ENCODE peak calls at places on chromosomes 2 and 18, in eight cellular contexts. One of them, this sample, is unnamed.

GRCh38 chr18:64100136-64100922 is 48.6 kb downstream of the LINC00305 start:
- DNase-seq in tibial artery: no peak
- DNase-seq in heart left ventricle: no peak
- DNase-seq in foreskin fibroblast: no peak
- DNase-seq in fibroblast of mammary gland: no peak
- DNase-seq in left ventricle myocardium inferior: no peak
- DNase-seq in GM23338: no peak
- DNase-seq in CD8-positive, alpha-beta memory T cell: no peak
- DNase-seq in this sample: no peak

GRCh38 chr2:160315337-160315736 is 115.3 kb upstream of the ITGB6 start:
- DNase-seq in tibial artery: no peak
- DNase-seq in foreskin fibroblast: peak
- DNase-seq in fibroblast of mammary gland: peak
- DNase-seq in CD8-positive, alpha-beta memory T cell: no peak
- DNase-seq in heart left ventricle: no peak
- DNase-seq in GM23338: no peak
- DNase-seq in left ventricle myocardium inferior: no peak
- DNase-seq in this sample: no peak

GRCh38 chr18:48569915-48570264 is 31.1 kb downstream of the CTIF start:
- DNase-seq in heart left ventricle: no peak
- DNase-seq in left ventricle myocardium inferior: no peak
- DNase-seq in CD8-positive, alpha-beta memory T cell: no peak
- DNase-seq in tibial artery: no peak
- DNase-seq in foreskin fibroblast: no peak
- DNase-seq in fibroblast of mammary gland: no peak
- DNase-seq in GM23338: no peak
- DNase-seq in this sample: no peak

GRCh38 chr2:71620116-71620515 is 166.8 kb downstream of the DYSF start:
- DNase-seq in CD8-positive, alpha-beta memory T cell: no peak
- DNase-seq in tibial artery: no peak
- DNase-seq in fibroblast of mammary gland: no peak
- DNase-seq in foreskin fibroblast: no peak
- DNase-seq in heart left ventricle: no peak
- DNase-seq in GM23338: no peak
- DNase-seq in left ventricle myocardium inferior: no peak
- DNase-seq in this sample: peak

GRCh38 chr2:31127931-31128330 is 10.3 kb downstream of the GALNT14 start:
- DNase-seq in GM23338: no peak
- DNase-seq in CD8-positive, alpha-beta memory T cell: no peak
- DNase-seq in fibroblast of mammary gland: no peak
- DNase-seq in left ventricle myocardium inferior: no peak
- DNase-seq in tibial artery: no peak
- DNase-seq in heart left ventricle: no peak
- DNase-seq in foreskin fibroblast: no peak
- DNase-seq in this sample: no peak

GRCh38 chr2:190765386-190766173 is 115.0 kb upstream of the GLS start:
- DNase-seq in heart left ventricle: no peak
- DNase-seq in GM23338: no peak
- DNase-seq in fibroblast of mammary gland: peak
- DNase-seq in left ventricle myocardium inferior: no peak
- DNase-seq in CD8-positive, alpha-beta memory T cell: no peak
- DNase-seq in tibial artery: no peak
- DNase-seq in foreskin fibroblast: peak
- DNase-seq in this sample: no peak

GRCh38 chr2:17543131-17543660 is 2.7 kb downstream of the VSNL1 start:
- DNase-seq in CD8-positive, alpha-beta memory T cell: no peak
- DNase-seq in GM23338: peak
- DNase-seq in heart left ventricle: no peak
- DNase-seq in tibial artery: no peak
- DNase-seq in left ventricle myocardium inferior: no peak
- DNase-seq in fibroblast of mammary gland: no peak
- DNase-seq in foreskin fibroblast: no peak
- DNase-seq in this sample: no peak

GRCh38 chr2:74281576-74281975 is 61.6 kb downstream of the SLC4A5 start:
- DNase-seq in CD8-positive, alpha-beta memory T cell: no peak
- DNase-seq in heart left ventricle: no peak
- DNase-seq in GM23338: no peak
- DNase-seq in fibroblast of mammary gland: no peak
- DNase-seq in left ventricle myocardium inferior: no peak
- DNase-seq in foreskin fibroblast: no peak
- DNase-seq in tibial artery: no peak
- DNase-seq in this sample: no peak

GRCh38 chr18:13455960-13456471 is 237.5 kb downstream of the LDLRAD4 start:
- DNase-seq in left ventricle myocardium inferior: no peak
- DNase-seq in fibroblast of mammary gland: no peak
- DNase-seq in GM23338: no peak
- DNase-seq in CD8-positive, alpha-beta memory T cell: peak
- DNase-seq in foreskin fibroblast: no peak
- DNase-seq in heart left ventricle: no peak
- DNase-seq in tibial artery: no peak
- DNase-seq in this sample: no peak

GRCh38 chr2:237301595-237301994 is 112.4 kb downstream of the COL6A3 start:
- DNase-seq in GM23338: no peak
- DNase-seq in fibroblast of mammary gland: no peak
- DNase-seq in left ventricle myocardium inferior: no peak
- DNase-seq in foreskin fibroblast: no peak
- DNase-seq in tibial artery: no peak
- DNase-seq in CD8-positive, alpha-beta memory T cell: no peak
- DNase-seq in heart left ventricle: no peak
- DNase-seq in this sample: no peak

GRCh38 chr2:68253211-68254068 is 1.1 kb upstream of the PPP3R1 start:
- DNase-seq in fibroblast of mammary gland: peak
- DNase-seq in GM23338: no peak
- DNase-seq in foreskin fibroblast: peak
- DNase-seq in CD8-positive, alpha-beta memory T cell: peak
- DNase-seq in tibial artery: no peak
- DNase-seq in left ventricle myocardium inferior: no peak
- DNase-seq in heart left ventricle: no peak
- DNase-seq in this sample: no peak

GRCh38 chr2:185857676-185858075 is 119.1 kb downstream of the FSIP2 start:
- DNase-seq in foreskin fibroblast: peak
- DNase-seq in CD8-positive, alpha-beta memory T cell: no peak
- DNase-seq in left ventricle myocardium inferior: no peak
- DNase-seq in heart left ventricle: no peak
- DNase-seq in tibial artery: no peak
- DNase-seq in GM23338: no peak
- DNase-seq in fibroblast of mammary gland: peak
- DNase-seq in this sample: no peak

GRCh38 chr2:215870088-215870490 is 143.3 kb downstream of the MREG start:
- DNase-seq in CD8-positive, alpha-beta memory T cell: no peak
- DNase-seq in GM23338: no peak
- DNase-seq in heart left ventricle: no peak
- DNase-seq in left ventricle myocardium inferior: no peak
- DNase-seq in foreskin fibroblast: peak
- DNase-seq in tibial artery: peak
- DNase-seq in fibroblast of mammary gland: peak
- DNase-seq in this sample: no peak

GRCh38 chr18:8367217-8367988 is 241.8 kb upstream of the RAB12 start:
- DNase-seq in left ventricle myocardium inferior: no peak
- DNase-seq in CD8-positive, alpha-beta memory T cell: no peak
- DNase-seq in heart left ventricle: no peak
- DNase-seq in fibroblast of mammary gland: no peak
- DNase-seq in GM23338: peak
- DNase-seq in tibial artery: no peak
- DNase-seq in foreskin fibroblast: peak
- DNase-seq in this sample: no peak

GRCh38 chr2:9975328-9975727 is 23.8 kb downstream of the GRHL1 start:
- DNase-seq in GM23338: no peak
- DNase-seq in CD8-positive, alpha-beta memory T cell: no peak
- DNase-seq in heart left ventricle: no peak
- DNase-seq in foreskin fibroblast: peak
- DNase-seq in fibroblast of mammary gland: no peak
- DNase-seq in left ventricle myocardium inferior: no peak
- DNase-seq in tibial artery: no peak
- DNase-seq in this sample: no peak

GRCh38 chr2:141392517-141393213 is 738.2 kb downstream of the LRP1B start:
- DNase-seq in CD8-positive, alpha-beta memory T cell: no peak
- DNase-seq in left ventricle myocardium inferior: no peak
- DNase-seq in foreskin fibroblast: peak
- DNase-seq in tibial artery: no peak
- DNase-seq in fibroblast of mammary gland: peak
- DNase-seq in GM23338: no peak
- DNase-seq in heart left ventricle: no peak
- DNase-seq in this sample: no peak

GRCh38 chr2:177667626-177668025 is 275.1 kb downstream of the AGPS start:
- DNase-seq in heart left ventricle: peak
- DNase-seq in CD8-positive, alpha-beta memory T cell: no peak
- DNase-seq in left ventricle myocardium inferior: no peak
- DNase-seq in fibroblast of mammary gland: peak
- DNase-seq in tibial artery: no peak
- DNase-seq in GM23338: no peak
- DNase-seq in foreskin fibroblast: no peak
- DNase-seq in this sample: no peak

GRCh38 chr18:23178661-23179081 is 43.4 kb downstream of the CABLES1 start:
- DNase-seq in heart left ventricle: no peak
- DNase-seq in tibial artery: no peak
- DNase-seq in CD8-positive, alpha-beta memory T cell: no peak
- DNase-seq in foreskin fibroblast: no peak
- DNase-seq in fibroblast of mammary gland: no peak
- DNase-seq in left ventricle myocardium inferior: no peak
- DNase-seq in GM23338: no peak
- DNase-seq in this sample: no peak

GRCh38 chr2:151826737-151827157 is 1.5 kb downstream of the ARL5A start:
- DNase-seq in CD8-positive, alpha-beta memory T cell: no peak
- DNase-seq in fibroblast of mammary gland: peak
- DNase-seq in tibial artery: no peak
- DNase-seq in left ventricle myocardium inferior: no peak
- DNase-seq in foreskin fibroblast: peak
- DNase-seq in GM23338: no peak
- DNase-seq in heart left ventricle: no peak
- DNase-seq in this sample: no peak

GRCh38 chr18:8030201-8030600 is 463.1 kb downstream of the PTPRM start:
- DNase-seq in fibroblast of mammary gland: no peak
- DNase-seq in CD8-positive, alpha-beta memory T cell: no peak
- DNase-seq in left ventricle myocardium inferior: no peak
- DNase-seq in GM23338: no peak
- DNase-seq in foreskin fibroblast: no peak
- DNase-seq in heart left ventricle: no peak
- DNase-seq in tibial artery: no peak
- DNase-seq in this sample: no peak

GRCh38 chr2:36756438-36756837 is 59.9 kb downstream of the VIT start:
- DNase-seq in left ventricle myocardium inferior: no peak
- DNase-seq in GM23338: no peak
- DNase-seq in CD8-positive, alpha-beta memory T cell: no peak
- DNase-seq in heart left ventricle: no peak
- DNase-seq in fibroblast of mammary gland: peak
- DNase-seq in tibial artery: no peak
- DNase-seq in foreskin fibroblast: no peak
- DNase-seq in this sample: no peak

GRCh38 chr2:49241991-49242390 is 87.7 kb upstream of the FSHR start:
- DNase-seq in tibial artery: no peak
- DNase-seq in heart left ventricle: no peak
- DNase-seq in CD8-positive, alpha-beta memory T cell: no peak
- DNase-seq in foreskin fibroblast: peak
- DNase-seq in GM23338: no peak
- DNase-seq in fibroblast of mammary gland: peak
- DNase-seq in left ventricle myocardium inferior: no peak
- DNase-seq in this sample: no peak

GRCh38 chr2:155675920-155676319 is 656.6 kb downstream of the NR4A2 start:
- DNase-seq in heart left ventricle: no peak
- DNase-seq in CD8-positive, alpha-beta memory T cell: no peak
- DNase-seq in foreskin fibroblast: no peak
- DNase-seq in GM23338: no peak
- DNase-seq in left ventricle myocardium inferior: no peak
- DNase-seq in fibroblast of mammary gland: no peak
- DNase-seq in tibial artery: no peak
- DNase-seq in this sample: no peak

DNA sequence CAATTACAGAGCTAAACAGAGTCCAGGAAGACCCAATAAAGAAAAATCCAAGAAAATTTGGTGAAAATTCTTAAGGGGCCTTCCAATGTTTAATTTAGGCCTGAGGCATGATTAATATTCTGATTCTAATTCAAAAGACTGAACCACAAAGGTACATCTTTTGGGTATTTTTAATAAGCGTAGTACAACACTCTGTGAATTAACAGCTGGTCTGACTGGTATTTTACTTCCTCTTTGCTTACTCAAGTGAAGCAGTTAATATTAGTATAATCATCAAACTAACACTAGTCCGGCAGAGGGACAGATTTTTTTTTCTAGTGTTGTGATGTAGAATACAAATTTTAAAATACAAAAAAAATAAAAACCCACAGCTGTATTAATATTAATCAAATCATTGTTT is 652.9 kb downstream of the NR4A2 start:
- DNase-seq in left ventricle myocardium inferior: no peak
- DNase-seq in heart left ventricle: no peak
- DNase-seq in GM23338: no peak
- DNase-seq in fibroblast of mammary gland: no peak
- DNase-seq in foreskin fibroblast: no peak
- DNase-seq in tibial artery: no peak
- DNase-seq in CD8-positive, alpha-beta memory T cell: no peak
- DNase-seq in this sample: no peak
- H3K4me3 ChIP-seq in left ventricle myocardium inferior: no peak
- H3K4me3 ChIP-seq in heart left ventricle: no peak
- H3K4me3 ChIP-seq in GM23338: no peak
- H3K4me3 ChIP-seq in fibroblast of mammary gland: no peak
- H3K4me3 ChIP-seq in foreskin fibroblast: no peak
- H3K4me3 ChIP-seq in tibial artery: no peak
- H3K4me3 ChIP-seq in CD8-positive, alpha-beta memory T cell: no peak
- H3K4me3 ChIP-seq in this sample: no peak

GRCh38 chr18:63063171-63063570 is 256.4 kb downstream of the BCL2 start:
- DNase-seq in GM23338: peak
- DNase-seq in fibroblast of mammary gland: peak
- DNase-seq in tibial artery: no peak
- DNase-seq in left ventricle myocardium inferior: no peak
- DNase-seq in foreskin fibroblast: peak
- DNase-seq in CD8-positive, alpha-beta memory T cell: no peak
- DNase-seq in heart left ventricle: no peak
- DNase-seq in this sample: no peak
- H3K4me3 ChIP-seq in GM23338: no peak
- H3K4me3 ChIP-seq in fibroblast of mammary gland: no peak
- H3K4me3 ChIP-seq in tibial artery: no peak
- H3K4me3 ChIP-seq in left ventricle myocardium inferior: no peak
- H3K4me3 ChIP-seq in foreskin fibroblast: peak
- H3K4me3 ChIP-seq in CD8-positive, alpha-beta memory T cell: no peak
- H3K4me3 ChIP-seq in heart left ventricle: no peak
- H3K4me3 ChIP-seq in this sample: no peak

GRCh38 chr2:20565623-20566236 is 85.2 kb downstream of the HS1BP3 start:
- DNase-seq in tibial artery: no peak
- DNase-seq in CD8-positive, alpha-beta memory T cell: no peak
- DNase-seq in foreskin fibroblast: no peak
- DNase-seq in fibroblast of mammary gland: no peak
- DNase-seq in left ventricle myocardium inferior: no peak
- DNase-seq in GM23338: no peak
- DNase-seq in heart left ventricle: no peak
- DNase-seq in this sample: no peak
- H3K4me3 ChIP-seq in tibial artery: no peak
- H3K4me3 ChIP-seq in CD8-positive, alpha-beta memory T cell: no peak
- H3K4me3 ChIP-seq in foreskin fibroblast: no peak
- H3K4me3 ChIP-seq in fibroblast of mammary gland: no peak
- H3K4me3 ChIP-seq in left ventricle myocardium inferior: no peak
- H3K4me3 ChIP-seq in GM23338: no peak
- H3K4me3 ChIP-seq in heart left ventricle: no peak
- H3K4me3 ChIP-seq in this sample: no peak

DNA sequence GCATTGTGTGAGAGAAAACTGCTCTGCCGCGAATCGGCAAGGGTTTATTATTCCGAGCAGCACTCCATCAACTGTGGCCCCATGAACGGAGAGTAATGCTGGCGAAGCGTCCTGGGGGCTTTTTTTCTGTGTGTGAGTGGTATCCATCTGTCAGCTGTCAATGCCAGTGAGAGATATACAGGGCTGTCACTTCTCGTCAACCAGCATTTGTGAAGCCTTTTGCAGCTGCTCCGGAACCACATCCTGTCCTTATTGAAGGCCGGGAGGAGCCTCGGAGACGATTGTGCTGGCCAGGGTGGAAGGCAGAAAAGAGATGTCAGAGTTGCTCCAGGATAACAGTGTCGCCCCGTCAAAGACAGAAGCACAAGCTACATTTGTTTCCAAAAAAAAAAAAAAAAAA is 356.9 kb upstream of the SMIM21 start:
- DNase-seq in foreskin fibroblast: peak
- DNase-seq in CD8-positive, alpha-beta memory T cell: no peak
- DNase-seq in heart left ventricle: no peak
- DNase-seq in left ventricle myocardium inferior: no peak
- DNase-seq in tibial artery: no peak
- DNase-seq in fibroblast of mammary gland: no peak
- DNase-seq in GM23338: no peak
- DNase-seq in this sample: no peak
- H3K4me3 ChIP-seq in foreskin fibroblast: peak
- H3K4me3 ChIP-seq in CD8-positive, alpha-beta memory T cell: no peak
- H3K4me3 ChIP-seq in heart left ventricle: no peak
- H3K4me3 ChIP-seq in left ventricle myocardium inferior: peak
- H3K4me3 ChIP-seq in tibial artery: peak
- H3K4me3 ChIP-seq in fibroblast of mammary gland: no peak
- H3K4me3 ChIP-seq in GM23338: no peak
- H3K4me3 ChIP-seq in this sample: no peak